ENCODE peak calls at places on chromosomes 16 and 17, in seven cellular contexts. T is T1000; V is activated CD8-positive, alpha-beta T cell treated with anti-CD3 and anti-CD28 coated beads for 36 hours; X is stimulated activated CD4-positive, alpha-beta T cell treated with anti-CD3 and anti-CD28 coated beads, Interleukin-1b, Interleukin-23, amount 100 ng/mL, for 48 hours; Y is skeletal muscle cell; B is RWPE2; N is fibroblast of lung. U is an unnamed sample.

GRCh38 chr17:37055511-37055910 is 106.8 kb downstream of the AATF start:
- DNase-seq in T (no peak), V (no peak), X (no peak), Y (no peak), B (no peak), N (no peak), U (no peak)

GRCh38 chr17:45093444-45094110 is 32.5 kb downstream of the NMT1 start:
- DNase-seq in T (no peak), V (no peak), X (no peak), Y (no peak), B (no peak), N (peak; percentile 65), U (no peak)

GRCh38 chr17:36495076-36495578 is 8.6 kb downstream of the ZNHIT3 start:
- DNase-seq in T (no peak), V (no peak), X (no peak), Y (no peak), B (no peak), N (no peak), U (no peak)

GRCh38 chr17:4003131-4003500 is 38.9 kb upstream of the ATP2A3 start:
- DNase-seq in T (no peak), V (no peak), X (no peak), Y (no peak), B (no peak), N (no peak), U (no peak)

GRCh38 chr17:42618442-42619150 is 9.1 kb downstream of the TUBG1 start:
- DNase-seq in T (no peak), V (no peak), X (no peak), Y (peak; percentile 28), B (no peak), N (peak; percentile 24), U (no peak)

GRCh38 chr17:8955560-8955959 is 9.9 kb downstream of the PIK3R5 start:
- DNase-seq in T (no peak), V (no peak), X (no peak), Y (no peak), B (no peak), N (no peak), U (no peak)

GRCh38 chr16:50708373-50709060 is 15.1 kb downstream of the NOD2 start:
- DNase-seq in T (no peak), V (peak; percentile 51), X (peak; percentile 59), Y (no peak), B (no peak), N (no peak), U (no peak)

GRCh38 chr17:77837917-77838316 is 120.6 kb upstream of the TNRC6C start:
- DNase-seq in T (no peak), V (no peak), X (no peak), Y (no peak), B (peak; percentile 33), N (no peak), U (no peak)

GRCh38 chr17:47708864-47709541 is 15.0 kb downstream of the TBKBP1 start:
- DNase-seq in T (no peak), V (no peak), X (no peak), Y (no peak), B (no peak), N (peak; percentile 63), U (no peak)

GRCh38 chr17:67475161-67475887 is 98.2 kb downstream of the PITPNC1 start:
- DNase-seq in T (peak; percentile 29), V (peak; percentile 92), X (peak; percentile 84), Y (peak; percentile 37), B (peak; percentile 74), N (peak; percentile 63), U (peak; percentile 81)

GRCh38 chr16:4682616-4683254 is 10.6 kb upstream of the NUDT16L1 start:
- DNase-seq in T (no peak), V (peak; percentile 64), X (peak; percentile 53), Y (no peak), B (no peak), N (peak; percentile 27), U (no peak)

GRCh38 chr16:57042157-57043111 is 49.9 kb upstream of the CPNE2 start:
- DNase-seq in T (no peak), V (peak; percentile 95), X (peak; percentile 90), Y (no peak), B (no peak), N (peak; percentile 69), U (peak; percentile 62)

GRCh38 chr16:87404764-87405625 is 12.9 kb downstream of the MAP1LC3B start:
- DNase-seq in T (no peak), V (no peak), X (no peak), Y (no peak), B (no peak), N (no peak), U (no peak)

GRCh38 chr16:89815639-89816348 is 653 bp downstream of the FANCA start:
- DNase-seq in T (no peak), V (peak; percentile 28), X (no peak), Y (no peak), B (no peak), N (no peak), U (no peak)

GRCh38 chr17:47791025-47791424 is 30.6 kb downstream of the OSBPL7 start:
- DNase-seq in T (no peak), V (no peak), X (no peak), Y (no peak), B (no peak), N (no peak), U (no peak)

GRCh38 chr16:1492923-1493745 is at the start of gene TELO2:
- DNase-seq in T (peak; percentile 71), V (peak; percentile 85), X (peak; percentile 82), Y (peak; percentile 18), B (peak; percentile 71), N (peak; percentile 63), U (peak; percentile 79)

GRCh38 chr16:73527191-73527590 is 479.3 kb upstream of the ZFHX3 start:
- DNase-seq in T (no peak), V (no peak), X (no peak), Y (no peak), B (no peak), N (no peak), U (no peak)

GRCh38 chr16:50445603-50446250 is 76.9 kb upstream of the BRD7 start:
- DNase-seq in T (no peak), V (no peak), X (no peak), Y (no peak), B (no peak), N (no peak), U (no peak)

GRCh38 chr16:23512168-23512695 is 1.9 kb upstream of the GGA2 start:
- DNase-seq in T (no peak), V (no peak), X (no peak), Y (no peak), B (no peak), N (no peak), U (no peak)

GRCh38 chr16:75273054-75273925 is 21.9 kb upstream of the BCAR1 start:
- DNase-seq in T (no peak), V (no peak), X (no peak), Y (no peak), B (no peak), N (peak; percentile 73), U (no peak)

GRCh38 chr16:80176114-80176513 is 364.7 kb upstream of the DYNLRB2 start:
- DNase-seq in T (no peak), V (no peak), X (no peak), Y (no peak), B (no peak), N (no peak), U (no peak)

GRCh38 chr17:81329927-81330883 is 35.1 kb upstream of the SLC38A10 start:
- DNase-seq in T (no peak), V (no peak), X (no peak), Y (no peak), B (no peak), N (peak; percentile 8), U (no peak)

GRCh38 chr16:4111748-4112696 is 4.2 kb downstream of the ADCY9 start:
- DNase-seq in T (no peak), V (no peak), X (no peak), Y (no peak), B (no peak), N (peak; percentile 23), U (no peak)

GRCh38 chr16:4529085-4530060 is 9.2 kb downstream of the CDIP1 start:
- DNase-seq in T (no peak), V (peak; percentile 54), X (peak; percentile 38), Y (peak; percentile 29), B (no peak), N (peak; percentile 88), U (no peak)

GRCh38 chr16:11301645-11302513 is 20.7 kb upstream of the PRM1 start:
- DNase-seq in T (no peak), V (no peak), X (no peak), Y (no peak), B (no peak), N (peak; percentile 27), U (no peak)

GRCh38 chr17:21041753-21042433 is 918 bp downstream of the USP22 start:
- DNase-seq in T (no peak), V (peak; percentile 75), X (peak; percentile 75), Y (peak; percentile 45), B (no peak), N (peak; percentile 75), U (peak; percentile 54)

GRCh38 chr17:6304894-6305612 is 129.9 kb downstream of the AIPL1 start:
- DNase-seq in T (no peak), V (no peak), X (no peak), Y (no peak), B (no peak), N (no peak), U (no peak)

GRCh38 chr17:2909164-2909852 is 113.1 kb downstream of the RAP1GAP2 start:
- DNase-seq in T (no peak), V (no peak), X (no peak), Y (no peak), B (no peak), N (no peak), U (no peak)

GRCh38 chr16:4176794-4177438 is 60.7 kb upstream of the ADCY9 start:
- DNase-seq in T (no peak), V (no peak), X (no peak), Y (no peak), B (no peak), N (peak; percentile 70), U (no peak)

GRCh38 chr17:68870427-68870826 is 84.8 kb downstream of the ABCA8 start:
- DNase-seq in T (no peak), V (no peak), X (no peak), Y (no peak), B (no peak), N (no peak), U (no peak)

GRCh38 chr17:42441717-42442565 is 16.7 kb upstream of the ATP6V0A1 start:
- DNase-seq in T (no peak), V (no peak), X (no peak), Y (no peak), B (no peak), N (no peak), U (no peak)

GRCh38 chr16:72172105-72173034 is at the start of gene PMFBP1:
- DNase-seq in T (peak; percentile 39), V (peak; percentile 57), X (peak; percentile 43), Y (peak; percentile 64), B (no peak), N (peak; percentile 85), U (no peak)

U was measured in activated effector memory CD4-positive, alpha-beta T cell treated with Interleukin-2 at 50 U/mL for 16 hours.